ENCODE peak calls at places on chromosomes 12 and 14, in five cellular contexts. One of them, this sample, is unnamed.
A peak's percentile ranks its signal among the peaks of the same experiment; 100 is the strongest.

GRCh38 chr12:125070117-125070516 is 4.9 kb downstream of the AACS start:
- DNase-seq in effector CD8-positive, alpha-beta T cell: no peak
- DNase-seq in stimulated activated naive B cell treated with anti-CD40 and anti-IgM and Interleukin-4, amounts not matched to agents 10 μg/mL and 1 μg/mL and 100 μg/mL, for 72 hours: no peak
- DNase-seq in GM23248: no peak
- DNase-seq in lower lobe of right lung: no peak
- DNase-seq in this sample: no peak

GRCh38 chr14:71403673-71404072 is 496.4 kb downstream of the PCNX1 start:
- DNase-seq in effector CD8-positive, alpha-beta T cell: no peak
- DNase-seq in stimulated activated naive B cell treated with anti-CD40 and anti-IgM and Interleukin-4, amounts not matched to agents 10 μg/mL and 1 μg/mL and 100 μg/mL, for 72 hours: no peak
- DNase-seq in GM23248: peak; percentile 33
- DNase-seq in lower lobe of right lung: no peak
- DNase-seq in this sample: peak; percentile 38

GRCh38 chr12:106179086-106179485 is 40.3 kb upstream of the NUAK1 start:
- DNase-seq in effector CD8-positive, alpha-beta T cell: no peak
- DNase-seq in stimulated activated naive B cell treated with anti-CD40 and anti-IgM and Interleukin-4, amounts not matched to agents 10 μg/mL and 1 μg/mL and 100 μg/mL, for 72 hours: no peak
- DNase-seq in GM23248: no peak
- DNase-seq in lower lobe of right lung: no peak
- DNase-seq in this sample: no peak

GRCh38 chr14:38208825-38209562 is 1.3 kb downstream of the SSTR1 start:
- DNase-seq in effector CD8-positive, alpha-beta T cell: no peak
- DNase-seq in stimulated activated naive B cell treated with anti-CD40 and anti-IgM and Interleukin-4, amounts not matched to agents 10 μg/mL and 1 μg/mL and 100 μg/mL, for 72 hours: no peak
- DNase-seq in GM23248: peak; percentile 90
- DNase-seq in lower lobe of right lung: peak; percentile 44
- DNase-seq in this sample: no peak

GRCh38 chr12:56398324-56398723 is 35.7 kb upstream of the APOF start:
- DNase-seq in effector CD8-positive, alpha-beta T cell: no peak
- DNase-seq in stimulated activated naive B cell treated with anti-CD40 and anti-IgM and Interleukin-4, amounts not matched to agents 10 μg/mL and 1 μg/mL and 100 μg/mL, for 72 hours: no peak
- DNase-seq in GM23248: no peak
- DNase-seq in lower lobe of right lung: no peak
- DNase-seq in this sample: no peak

GRCh38 chr12:25187781-25188180 is 7.2 kb downstream of the DNAI7 start:
- DNase-seq in effector CD8-positive, alpha-beta T cell: no peak
- DNase-seq in stimulated activated naive B cell treated with anti-CD40 and anti-IgM and Interleukin-4, amounts not matched to agents 10 μg/mL and 1 μg/mL and 100 μg/mL, for 72 hours: no peak
- DNase-seq in GM23248: peak; percentile 88
- DNase-seq in lower lobe of right lung: no peak
- DNase-seq in this sample: no peak

GRCh38 chr14:77544571-77544970 is 46.0 kb upstream of the ISM2 start:
- DNase-seq in effector CD8-positive, alpha-beta T cell: no peak
- DNase-seq in stimulated activated naive B cell treated with anti-CD40 and anti-IgM and Interleukin-4, amounts not matched to agents 10 μg/mL and 1 μg/mL and 100 μg/mL, for 72 hours: no peak
- DNase-seq in GM23248: no peak
- DNase-seq in lower lobe of right lung: no peak
- DNase-seq in this sample: no peak

GRCh38 chr12:46788247-46788887 is 37.4 kb downstream of the SLC38A4 start:
- DNase-seq in effector CD8-positive, alpha-beta T cell: no peak
- DNase-seq in stimulated activated naive B cell treated with anti-CD40 and anti-IgM and Interleukin-4, amounts not matched to agents 10 μg/mL and 1 μg/mL and 100 μg/mL, for 72 hours: no peak
- DNase-seq in GM23248: no peak
- DNase-seq in lower lobe of right lung: no peak
- DNase-seq in this sample: no peak

GRCh38 chr14:106605548-106606448 is 1079.4 kb downstream of the TMEM121 start:
- DNase-seq in effector CD8-positive, alpha-beta T cell: peak; percentile 70
- DNase-seq in stimulated activated naive B cell treated with anti-CD40 and anti-IgM and Interleukin-4, amounts not matched to agents 10 μg/mL and 1 μg/mL and 100 μg/mL, for 72 hours: peak; percentile 75
- DNase-seq in GM23248: no peak
- DNase-seq in lower lobe of right lung: peak; percentile 71
- DNase-seq in this sample: peak; percentile 74

GRCh38 chr12:60830381-60830780 is 1234.6 kb downstream of the SLC16A7 start:
- DNase-seq in effector CD8-positive, alpha-beta T cell: no peak
- DNase-seq in stimulated activated naive B cell treated with anti-CD40 and anti-IgM and Interleukin-4, amounts not matched to agents 10 μg/mL and 1 μg/mL and 100 μg/mL, for 72 hours: no peak
- DNase-seq in GM23248: no peak
- DNase-seq in lower lobe of right lung: no peak
- DNase-seq in this sample: no peak

GRCh38 chr12:56411781-56412639 is 37.2 kb downstream of the TIMELESS start:
- DNase-seq in effector CD8-positive, alpha-beta T cell: no peak
- DNase-seq in stimulated activated naive B cell treated with anti-CD40 and anti-IgM and Interleukin-4, amounts not matched to agents 10 μg/mL and 1 μg/mL and 100 μg/mL, for 72 hours: no peak
- DNase-seq in GM23248: no peak
- DNase-seq in lower lobe of right lung: no peak
- DNase-seq in this sample: no peak

This sample was measured in GM10248.